ENCODE peak calls at places on chromosomes 4 and X, in ten cellular contexts. One of them, this sample, is unnamed.
A peak's percentile ranks its signal among the peaks of the same experiment; 100 is the strongest.

GRCh38 chrX:19673334-19674040 is 158.2 kb upstream of the MAP3K15 start:
- DNase-seq in tibial nerve: peak; percentile 31
- DNase-seq in lower lobe of right lung: no peak
- DNase-seq in ovary: peak; percentile 48
- DNase-seq in pancreas: no peak
- DNase-seq in heart right ventricle: peak; percentile 64
- DNase-seq in sigmoid colon: peak; percentile 84
- DNase-seq in OCI-LY7: no peak
- DNase-seq in iPS DF 6.9: no peak
- DNase-seq in CD8-positive, alpha-beta T cell: no peak
- DNase-seq in this sample: peak; percentile 77

GRCh38 chrX:17579021-17579420 is 158.3 kb upstream of the SCML1 start:
- DNase-seq in tibial nerve: no peak
- DNase-seq in pancreas: no peak
- DNase-seq in CD8-positive, alpha-beta T cell: no peak
- DNase-seq in lower lobe of right lung: no peak
- DNase-seq in ovary: no peak
- DNase-seq in OCI-LY7: no peak
- DNase-seq in heart right ventricle: no peak
- DNase-seq in iPS DF 6.9: no peak
- DNase-seq in sigmoid colon: no peak
- DNase-seq in this sample: no peak

GRCh38 chr4:52059372-52059771 is 8.3 kb downstream of the SPATA18 start:
- DNase-seq in heart right ventricle: peak; percentile 54
- DNase-seq in lower lobe of right lung: no peak
- DNase-seq in CD8-positive, alpha-beta T cell: no peak
- DNase-seq in tibial nerve: no peak
- DNase-seq in sigmoid colon: no peak
- DNase-seq in pancreas: no peak
- DNase-seq in iPS DF 6.9: no peak
- DNase-seq in ovary: no peak
- DNase-seq in OCI-LY7: no peak
- DNase-seq in this sample: no peak

GRCh38 chrX:1212532-1212931 is at the start of gene CRLF2:
- DNase-seq in CD8-positive, alpha-beta T cell: no peak
- DNase-seq in lower lobe of right lung: no peak
- DNase-seq in ovary: no peak
- DNase-seq in OCI-LY7: peak; percentile 44
- DNase-seq in tibial nerve: no peak
- DNase-seq in iPS DF 6.9: no peak
- DNase-seq in pancreas: no peak
- DNase-seq in sigmoid colon: peak; percentile 34
- DNase-seq in heart right ventricle: no peak
- DNase-seq in this sample: no peak

GRCh38 chr4:175622887-175623286 is 189.2 kb downstream of the GPM6A start:
- DNase-seq in heart right ventricle: no peak
- DNase-seq in ovary: no peak
- DNase-seq in tibial nerve: no peak
- DNase-seq in iPS DF 6.9: no peak
- DNase-seq in OCI-LY7: peak; percentile 1
- DNase-seq in sigmoid colon: no peak
- DNase-seq in CD8-positive, alpha-beta T cell: no peak
- DNase-seq in lower lobe of right lung: no peak
- DNase-seq in pancreas: no peak
- DNase-seq in this sample: no peak

GRCh38 chrX:129706395-129707072 is 32.2 kb upstream of the XPNPEP2 start:
- DNase-seq in tibial nerve: no peak
- DNase-seq in sigmoid colon: no peak
- DNase-seq in CD8-positive, alpha-beta T cell: no peak
- DNase-seq in lower lobe of right lung: no peak
- DNase-seq in heart right ventricle: peak; percentile 42
- DNase-seq in iPS DF 6.9: no peak
- DNase-seq in ovary: no peak
- DNase-seq in OCI-LY7: no peak
- DNase-seq in pancreas: no peak
- DNase-seq in this sample: no peak

GRCh38 chr4:98226396-98226795 is 34.8 kb upstream of the RAP1GDS1 start:
- DNase-seq in OCI-LY7: no peak
- DNase-seq in ovary: no peak
- DNase-seq in iPS DF 6.9: no peak
- DNase-seq in lower lobe of right lung: no peak
- DNase-seq in pancreas: no peak
- DNase-seq in tibial nerve: no peak
- DNase-seq in heart right ventricle: no peak
- DNase-seq in CD8-positive, alpha-beta T cell: no peak
- DNase-seq in sigmoid colon: no peak
- DNase-seq in this sample: no peak

GRCh38 chrX:119887721-119888425 is 7.8 kb upstream of the AKAP14 start:
- DNase-seq in ovary: peak; percentile 29
- DNase-seq in pancreas: peak; percentile 76
- DNase-seq in lower lobe of right lung: peak; percentile 80
- DNase-seq in heart right ventricle: peak; percentile 38
- DNase-seq in CD8-positive, alpha-beta T cell: peak; percentile 51
- DNase-seq in sigmoid colon: peak; percentile 70
- DNase-seq in OCI-LY7: peak; percentile 60
- DNase-seq in iPS DF 6.9: no peak
- DNase-seq in tibial nerve: peak; percentile 20
- DNase-seq in this sample: no peak

GRCh38 chrX:118259213-118259612 is 86.7 kb upstream of the WDR44 start:
- DNase-seq in iPS DF 6.9: no peak
- DNase-seq in OCI-LY7: no peak
- DNase-seq in sigmoid colon: no peak
- DNase-seq in tibial nerve: no peak
- DNase-seq in pancreas: no peak
- DNase-seq in ovary: no peak
- DNase-seq in CD8-positive, alpha-beta T cell: no peak
- DNase-seq in lower lobe of right lung: no peak
- DNase-seq in heart right ventricle: no peak
- DNase-seq in this sample: no peak

GRCh38 chr4:76950052-76950845 is 697 bp downstream of the SEPTIN11 start:
- DNase-seq in CD8-positive, alpha-beta T cell: peak; percentile 53
- DNase-seq in pancreas: peak; percentile 78
- DNase-seq in heart right ventricle: peak; percentile 33
- DNase-seq in tibial nerve: peak; percentile 31
- DNase-seq in iPS DF 6.9: no peak
- DNase-seq in sigmoid colon: peak; percentile 83
- DNase-seq in lower lobe of right lung: peak; percentile 85
- DNase-seq in ovary: peak; percentile 61
- DNase-seq in OCI-LY7: peak; percentile 43
- DNase-seq in this sample: peak; percentile 75

GRCh38 chr4:76951333-76952033 is 1.9 kb downstream of the SEPTIN11 start:
- DNase-seq in iPS DF 6.9: no peak
- DNase-seq in lower lobe of right lung: no peak
- DNase-seq in tibial nerve: no peak
- DNase-seq in OCI-LY7: no peak
- DNase-seq in heart right ventricle: no peak
- DNase-seq in pancreas: no peak
- DNase-seq in ovary: no peak
- DNase-seq in sigmoid colon: no peak
- DNase-seq in CD8-positive, alpha-beta T cell: no peak
- DNase-seq in this sample: no peak

GRCh38 chr4:76950846-76951321 is 1.3 kb downstream of the SEPTIN11 start:
- DNase-seq in iPS DF 6.9: no peak
- DNase-seq in OCI-LY7: peak; percentile 7
- DNase-seq in ovary: peak; percentile 32
- DNase-seq in CD8-positive, alpha-beta T cell: no peak
- DNase-seq in sigmoid colon: no peak
- DNase-seq in lower lobe of right lung: peak; percentile 49
- DNase-seq in heart right ventricle: peak; percentile 16
- DNase-seq in pancreas: peak; percentile 53
- DNase-seq in tibial nerve: no peak
- DNase-seq in this sample: no peak

GRCh38 chr4:76952631-76953587 is 3.4 kb downstream of the SEPTIN11 start:
- DNase-seq in ovary: no peak
- DNase-seq in lower lobe of right lung: no peak
- DNase-seq in iPS DF 6.9: no peak
- DNase-seq in CD8-positive, alpha-beta T cell: no peak
- DNase-seq in sigmoid colon: no peak
- DNase-seq in heart right ventricle: no peak
- DNase-seq in OCI-LY7: no peak
- DNase-seq in tibial nerve: no peak
- DNase-seq in pancreas: no peak
- DNase-seq in this sample: no peak

GRCh38 chr4:76952071-76952470 is 2.5 kb downstream of the SEPTIN11 start:
- DNase-seq in iPS DF 6.9: no peak
- DNase-seq in heart right ventricle: no peak
- DNase-seq in sigmoid colon: no peak
- DNase-seq in CD8-positive, alpha-beta T cell: no peak
- DNase-seq in OCI-LY7: no peak
- DNase-seq in pancreas: no peak
- DNase-seq in lower lobe of right lung: no peak
- DNase-seq in tibial nerve: no peak
- DNase-seq in ovary: no peak
- DNase-seq in this sample: no peak
- H3K4me3 ChIP-seq in iPS DF 6.9: no peak overlapping the region
- H3K4me3 ChIP-seq in heart right ventricle: peak overlapping the region; percentile 94
- H3K4me3 ChIP-seq in sigmoid colon: no peak overlapping the region
- H3K4me3 ChIP-seq in CD8-positive, alpha-beta T cell: no peak overlapping the region
- H3K4me3 ChIP-seq in OCI-LY7: no peak overlapping the region
- H3K4me3 ChIP-seq in pancreas: no peak overlapping the region
- H3K4me3 ChIP-seq in lower lobe of right lung: no peak overlapping the region
- H3K4me3 ChIP-seq in tibial nerve: no peak overlapping the region
- H3K4me3 ChIP-seq in ovary: no peak overlapping the region
- H3K4me3 ChIP-seq in this sample: peak overlapping the region; percentile 77

GRCh38 chr4:163610642-163611041 is 116.2 kb downstream of the TMA16 start:
- DNase-seq in pancreas: no peak
- DNase-seq in heart right ventricle: no peak
- DNase-seq in OCI-LY7: no peak
- DNase-seq in sigmoid colon: no peak
- DNase-seq in tibial nerve: no peak
- DNase-seq in iPS DF 6.9: no peak
- DNase-seq in ovary: no peak
- DNase-seq in lower lobe of right lung: no peak
- DNase-seq in CD8-positive, alpha-beta T cell: no peak
- DNase-seq in this sample: no peak

GRCh38 chr4:163606885-163607284 is 112.4 kb downstream of the TMA16 start:
- DNase-seq in lower lobe of right lung: no peak
- DNase-seq in pancreas: no peak
- DNase-seq in sigmoid colon: no peak
- DNase-seq in iPS DF 6.9: no peak
- DNase-seq in heart right ventricle: no peak
- DNase-seq in CD8-positive, alpha-beta T cell: no peak
- DNase-seq in ovary: no peak
- DNase-seq in OCI-LY7: peak; percentile 26
- DNase-seq in tibial nerve: no peak
- DNase-seq in this sample: no peak

GRCh38 chr4:163607292-163607691 is 112.8 kb downstream of the TMA16 start:
- DNase-seq in pancreas: no peak
- DNase-seq in lower lobe of right lung: no peak
- DNase-seq in heart right ventricle: no peak
- DNase-seq in ovary: no peak
- DNase-seq in tibial nerve: no peak
- DNase-seq in sigmoid colon: no peak
- DNase-seq in iPS DF 6.9: no peak
- DNase-seq in CD8-positive, alpha-beta T cell: no peak
- DNase-seq in OCI-LY7: no peak
- DNase-seq in this sample: no peak

GRCh38 chr4:163611172-163611571 is 116.7 kb downstream of the TMA16 start:
- DNase-seq in heart right ventricle: no peak
- DNase-seq in sigmoid colon: no peak
- DNase-seq in tibial nerve: no peak
- DNase-seq in CD8-positive, alpha-beta T cell: no peak
- DNase-seq in pancreas: no peak
- DNase-seq in iPS DF 6.9: no peak
- DNase-seq in lower lobe of right lung: no peak
- DNase-seq in OCI-LY7: peak; percentile 40
- DNase-seq in ovary: no peak
- DNase-seq in this sample: no peak

GRCh38 chr4:163609046-163609445 is 114.6 kb downstream of the TMA16 start:
- DNase-seq in pancreas: no peak
- DNase-seq in CD8-positive, alpha-beta T cell: no peak
- DNase-seq in OCI-LY7: no peak
- DNase-seq in sigmoid colon: no peak
- DNase-seq in tibial nerve: no peak
- DNase-seq in iPS DF 6.9: no peak
- DNase-seq in lower lobe of right lung: no peak
- DNase-seq in ovary: no peak
- DNase-seq in heart right ventricle: no peak
- DNase-seq in this sample: no peak
- H3K4me1 ChIP-seq in pancreas: no peaks in the 10 kb centered on the region
- H3K4me1 ChIP-seq in CD8-positive, alpha-beta T cell: no peaks in the 10 kb centered on the region
- H3K4me1 ChIP-seq in OCI-LY7: peaks cover 77% of the 10 kb centered on the region
- H3K4me1 ChIP-seq in sigmoid colon: no peaks in the 10 kb centered on the region
- H3K4me1 ChIP-seq in tibial nerve: no peaks in the 10 kb centered on the region
- H3K4me1 ChIP-seq in iPS DF 6.9: no peaks in the 10 kb centered on the region
- H3K4me1 ChIP-seq in lower lobe of right lung: peaks cover 3% of the 10 kb centered on the region
- H3K4me1 ChIP-seq in ovary: no peaks in the 10 kb centered on the region
- H3K4me1 ChIP-seq in heart right ventricle: no peaks in the 10 kb centered on the region
- H3K4me1 ChIP-seq in this sample: no peaks in the 10 kb centered on the region

GRCh38 chr4:88090898-88091297 is 67.5 kb downstream of the ABCG2 start:
- DNase-seq in tibial nerve: no peak
- DNase-seq in lower lobe of right lung: no peak
- DNase-seq in heart right ventricle: no peak
- DNase-seq in iPS DF 6.9: no peak
- DNase-seq in pancreas: no peak
- DNase-seq in sigmoid colon: no peak
- DNase-seq in CD8-positive, alpha-beta T cell: no peak
- DNase-seq in ovary: no peak
- DNase-seq in OCI-LY7: no peak
- DNase-seq in this sample: no peak
- H3K27ac ChIP-seq in tibial nerve: no peak overlapping the region
- H3K27ac ChIP-seq in lower lobe of right lung: no peak overlapping the region
- H3K27ac ChIP-seq in heart right ventricle: no peak overlapping the region
- H3K27ac ChIP-seq in iPS DF 6.9: no peak overlapping the region
- H3K27ac ChIP-seq in pancreas: no peak overlapping the region
- H3K27ac ChIP-seq in sigmoid colon: no peak overlapping the region
- H3K27ac ChIP-seq in CD8-positive, alpha-beta T cell: no peak overlapping the region
- H3K27ac ChIP-seq in ovary: no peak overlapping the region
- H3K27ac ChIP-seq in OCI-LY7: no peak overlapping the region
- H3K27ac ChIP-seq in this sample: peak overlapping the region; percentile 15

GRCh38 chr4:169201144-169202124 is 69.3 kb downstream of the SH3RF1 start:
- DNase-seq in lower lobe of right lung: no peak
- DNase-seq in OCI-LY7: no peak
- DNase-seq in pancreas: no peak
- DNase-seq in CD8-positive, alpha-beta T cell: no peak
- DNase-seq in sigmoid colon: no peak
- DNase-seq in iPS DF 6.9: no peak
- DNase-seq in heart right ventricle: no peak
- DNase-seq in ovary: no peak
- DNase-seq in tibial nerve: no peak
- DNase-seq in this sample: no peak

GRCh38 chr4:169200361-169201030 is 70.3 kb downstream of the SH3RF1 start:
- DNase-seq in CD8-positive, alpha-beta T cell: no peak
- DNase-seq in heart right ventricle: no peak
- DNase-seq in pancreas: no peak
- DNase-seq in iPS DF 6.9: no peak
- DNase-seq in tibial nerve: no peak
- DNase-seq in OCI-LY7: no peak
- DNase-seq in lower lobe of right lung: no peak
- DNase-seq in ovary: no peak
- DNase-seq in sigmoid colon: no peak
- DNase-seq in this sample: no peak

GRCh38 chr4:169203891-169204290 is 66.9 kb downstream of the SH3RF1 start:
- DNase-seq in lower lobe of right lung: no peak
- DNase-seq in iPS DF 6.9: no peak
- DNase-seq in CD8-positive, alpha-beta T cell: no peak
- DNase-seq in ovary: no peak
- DNase-seq in pancreas: no peak
- DNase-seq in tibial nerve: no peak
- DNase-seq in heart right ventricle: no peak
- DNase-seq in sigmoid colon: no peak
- DNase-seq in OCI-LY7: no peak
- DNase-seq in this sample: no peak

GRCh38 chr4:169202878-169203277 is 67.9 kb downstream of the SH3RF1 start:
- DNase-seq in CD8-positive, alpha-beta T cell: no peak
- DNase-seq in heart right ventricle: no peak
- DNase-seq in sigmoid colon: no peak
- DNase-seq in lower lobe of right lung: no peak
- DNase-seq in OCI-LY7: no peak
- DNase-seq in pancreas: no peak
- DNase-seq in iPS DF 6.9: no peak
- DNase-seq in tibial nerve: no peak
- DNase-seq in ovary: no peak
- DNase-seq in this sample: no peak

GRCh38 chr4:169202143-169202699 is 68.5 kb downstream of the SH3RF1 start:
- DNase-seq in OCI-LY7: no peak
- DNase-seq in sigmoid colon: no peak
- DNase-seq in tibial nerve: no peak
- DNase-seq in lower lobe of right lung: no peak
- DNase-seq in CD8-positive, alpha-beta T cell: no peak
- DNase-seq in pancreas: no peak
- DNase-seq in ovary: no peak
- DNase-seq in heart right ventricle: no peak
- DNase-seq in iPS DF 6.9: no peak
- DNase-seq in this sample: no peak
- H3K4me3 ChIP-seq in OCI-LY7: no peak overlapping the region
- H3K4me3 ChIP-seq in sigmoid colon: no peak overlapping the region
- H3K4me3 ChIP-seq in tibial nerve: no peak overlapping the region
- H3K4me3 ChIP-seq in lower lobe of right lung: no peak overlapping the region
- H3K4me3 ChIP-seq in CD8-positive, alpha-beta T cell: no peak overlapping the region
- H3K4me3 ChIP-seq in pancreas: no peak overlapping the region
- H3K4me3 ChIP-seq in ovary: no peak overlapping the region
- H3K4me3 ChIP-seq in heart right ventricle: no peak overlapping the region
- H3K4me3 ChIP-seq in iPS DF 6.9: no peak overlapping the region
- H3K4me3 ChIP-seq in this sample: peak overlapping the region; percentile 6